ENCODE peak calls at places on chromosome 6, in seven cellular contexts. One of them, this sample, is unnamed.

GRCh38 chr6:35363293-35363750 is 21.0 kb downstream of the PPARD start:
- DNase-seq in stromal cell of bone marrow: no peak
- DNase-seq in naive thymus-derived CD4-positive, alpha-beta T cell: no peak
- DNase-seq in iris pigment epithelial cell: peak; percentile 92
- DNase-seq in amniotic stem cell: no peak
- DNase-seq in type B pancreatic cell: no peak
- DNase-seq in lower lobe of right lung: peak; percentile 68
- DNase-seq in this sample: no peak

GRCh38 chr6:80969439-80969838 is 783.0 kb downstream of the TENT5A start:
- DNase-seq in naive thymus-derived CD4-positive, alpha-beta T cell: no peak
- DNase-seq in amniotic stem cell: no peak
- DNase-seq in iris pigment epithelial cell: no peak
- DNase-seq in type B pancreatic cell: no peak
- DNase-seq in lower lobe of right lung: no peak
- DNase-seq in stromal cell of bone marrow: no peak
- DNase-seq in this sample: no peak

GRCh38 chr6:81950877-81951276 is 198.4 kb upstream of the TENT5A start:
- DNase-seq in amniotic stem cell: no peak
- DNase-seq in lower lobe of right lung: no peak
- DNase-seq in type B pancreatic cell: no peak
- DNase-seq in stromal cell of bone marrow: peak; percentile 21
- DNase-seq in iris pigment epithelial cell: peak; percentile 70
- DNase-seq in naive thymus-derived CD4-positive, alpha-beta T cell: no peak
- DNase-seq in this sample: no peak

GRCh38 chr6:164523060-164523459 is 786.3 kb downstream of the C6orf118 start:
- DNase-seq in stromal cell of bone marrow: no peak
- DNase-seq in iris pigment epithelial cell: no peak
- DNase-seq in lower lobe of right lung: no peak
- DNase-seq in amniotic stem cell: no peak
- DNase-seq in naive thymus-derived CD4-positive, alpha-beta T cell: no peak
- DNase-seq in type B pancreatic cell: no peak
- DNase-seq in this sample: no peak

GRCh38 chr6:23775127-23775526 is 350.9 kb upstream of the NRSN1 start:
- DNase-seq in lower lobe of right lung: no peak
- DNase-seq in stromal cell of bone marrow: no peak
- DNase-seq in type B pancreatic cell: no peak
- DNase-seq in amniotic stem cell: no peak
- DNase-seq in naive thymus-derived CD4-positive, alpha-beta T cell: no peak
- DNase-seq in iris pigment epithelial cell: peak; percentile 9
- DNase-seq in this sample: no peak

GRCh38 chr6:146028835-146029572 is at the start of gene GRM1:
- DNase-seq in iris pigment epithelial cell: no peak
- DNase-seq in stromal cell of bone marrow: no peak
- DNase-seq in type B pancreatic cell: no peak
- DNase-seq in amniotic stem cell: no peak
- DNase-seq in naive thymus-derived CD4-positive, alpha-beta T cell: no peak
- DNase-seq in lower lobe of right lung: no peak
- DNase-seq in this sample: no peak

GRCh38 chr6:43784049-43784855 is 14.2 kb downstream of the VEGFA start:
- DNase-seq in lower lobe of right lung: peak; percentile 10
- DNase-seq in amniotic stem cell: no peak
- DNase-seq in naive thymus-derived CD4-positive, alpha-beta T cell: no peak
- DNase-seq in iris pigment epithelial cell: no peak
- DNase-seq in type B pancreatic cell: no peak
- DNase-seq in stromal cell of bone marrow: no peak
- DNase-seq in this sample: no peak

GRCh38 chr6:6494677-6495076 is 93.8 kb upstream of the LY86 start:
- DNase-seq in amniotic stem cell: no peak
- DNase-seq in type B pancreatic cell: no peak
- DNase-seq in lower lobe of right lung: peak; percentile 73
- DNase-seq in iris pigment epithelial cell: no peak
- DNase-seq in stromal cell of bone marrow: no peak
- DNase-seq in naive thymus-derived CD4-positive, alpha-beta T cell: no peak
- DNase-seq in this sample: no peak

GRCh38 chr6:33847078-33847477 is 43.3 kb upstream of the MLN start:
- DNase-seq in lower lobe of right lung: no peak
- DNase-seq in iris pigment epithelial cell: no peak
- DNase-seq in naive thymus-derived CD4-positive, alpha-beta T cell: no peak
- DNase-seq in amniotic stem cell: no peak
- DNase-seq in type B pancreatic cell: no peak
- DNase-seq in stromal cell of bone marrow: no peak
- DNase-seq in this sample: no peak

GRCh38 chr6:113713665-113714064 is 143.5 kb upstream of the MARCKS start:
- DNase-seq in iris pigment epithelial cell: no peak
- DNase-seq in lower lobe of right lung: no peak
- DNase-seq in naive thymus-derived CD4-positive, alpha-beta T cell: no peak
- DNase-seq in type B pancreatic cell: no peak
- DNase-seq in stromal cell of bone marrow: no peak
- DNase-seq in amniotic stem cell: no peak
- DNase-seq in this sample: no peak

GRCh38 chr6:68880050-68880449 is 245.0 kb downstream of the ADGRB3 start:
- DNase-seq in iris pigment epithelial cell: no peak
- DNase-seq in amniotic stem cell: no peak
- DNase-seq in naive thymus-derived CD4-positive, alpha-beta T cell: no peak
- DNase-seq in lower lobe of right lung: no peak
- DNase-seq in stromal cell of bone marrow: peak; percentile 2
- DNase-seq in type B pancreatic cell: no peak
- DNase-seq in this sample: no peak

GRCh38 chr6:15062311-15063252 is 183.3 kb upstream of the JARID2 start:
- DNase-seq in type B pancreatic cell: no peak
- DNase-seq in naive thymus-derived CD4-positive, alpha-beta T cell: no peak
- DNase-seq in stromal cell of bone marrow: peak; percentile 74
- DNase-seq in lower lobe of right lung: no peak
- DNase-seq in amniotic stem cell: peak; percentile 5
- DNase-seq in iris pigment epithelial cell: peak; percentile 97
- DNase-seq in this sample: no peak

GRCh38 chr6:114543696-114544095 is 200.9 kb upstream of the HS3ST5 start:
- DNase-seq in iris pigment epithelial cell: no peak
- DNase-seq in naive thymus-derived CD4-positive, alpha-beta T cell: no peak
- DNase-seq in lower lobe of right lung: no peak
- DNase-seq in amniotic stem cell: no peak
- DNase-seq in type B pancreatic cell: no peak
- DNase-seq in stromal cell of bone marrow: no peak
- DNase-seq in this sample: no peak

GRCh38 chr6:26109776-26110175 is 22.5 kb downstream of the HFE start:
- DNase-seq in stromal cell of bone marrow: no peak
- DNase-seq in type B pancreatic cell: no peak
- DNase-seq in amniotic stem cell: no peak
- DNase-seq in lower lobe of right lung: no peak
- DNase-seq in naive thymus-derived CD4-positive, alpha-beta T cell: no peak
- DNase-seq in iris pigment epithelial cell: no peak
- DNase-seq in this sample: no peak

GRCh38 chr6:33987531-33988021 is 158.3 kb downstream of the GRM4 start:
- DNase-seq in naive thymus-derived CD4-positive, alpha-beta T cell: no peak
- DNase-seq in iris pigment epithelial cell: no peak
- DNase-seq in stromal cell of bone marrow: no peak
- DNase-seq in amniotic stem cell: no peak
- DNase-seq in type B pancreatic cell: peak; percentile 55
- DNase-seq in lower lobe of right lung: no peak
- DNase-seq in this sample: peak; percentile 2

GRCh38 chr6:158910484-158911075 is 89.4 kb downstream of the RSPH3 start:
- DNase-seq in amniotic stem cell: no peak
- DNase-seq in lower lobe of right lung: no peak
- DNase-seq in naive thymus-derived CD4-positive, alpha-beta T cell: peak; percentile 25
- DNase-seq in type B pancreatic cell: no peak
- DNase-seq in iris pigment epithelial cell: no peak
- DNase-seq in stromal cell of bone marrow: no peak
- DNase-seq in this sample: no peak

GRCh38 chr6:71544906-71545305 is 256.3 kb downstream of the OGFRL1 start:
- DNase-seq in iris pigment epithelial cell: peak; percentile 10
- DNase-seq in amniotic stem cell: no peak
- DNase-seq in type B pancreatic cell: no peak
- DNase-seq in stromal cell of bone marrow: no peak
- DNase-seq in lower lobe of right lung: no peak
- DNase-seq in naive thymus-derived CD4-positive, alpha-beta T cell: no peak
- DNase-seq in this sample: no peak

GRCh38 chr6:8941578-8941977 is 506.2 kb upstream of the SLC35B3 start:
- DNase-seq in iris pigment epithelial cell: no peak
- DNase-seq in stromal cell of bone marrow: no peak
- DNase-seq in naive thymus-derived CD4-positive, alpha-beta T cell: no peak
- DNase-seq in amniotic stem cell: no peak
- DNase-seq in type B pancreatic cell: no peak
- DNase-seq in lower lobe of right lung: no peak
- DNase-seq in this sample: no peak

GRCh38 chr6:28497893-28498292 is 17.7 kb downstream of the GPX6 start:
- DNase-seq in iris pigment epithelial cell: no peak
- DNase-seq in naive thymus-derived CD4-positive, alpha-beta T cell: no peak
- DNase-seq in lower lobe of right lung: no peak
- DNase-seq in type B pancreatic cell: no peak
- DNase-seq in amniotic stem cell: no peak
- DNase-seq in stromal cell of bone marrow: no peak
- DNase-seq in this sample: no peak

GRCh38 chr6:71745525-71745924 is 140.8 kb upstream of the RIMS1 start:
- DNase-seq in naive thymus-derived CD4-positive, alpha-beta T cell: no peak
- DNase-seq in amniotic stem cell: no peak
- DNase-seq in lower lobe of right lung: no peak
- DNase-seq in stromal cell of bone marrow: no peak
- DNase-seq in type B pancreatic cell: no peak
- DNase-seq in iris pigment epithelial cell: no peak
- DNase-seq in this sample: no peak

GRCh38 chr6:156618600-156619205 is 158.5 kb upstream of the ARID1B start:
- DNase-seq in type B pancreatic cell: no peak
- DNase-seq in stromal cell of bone marrow: no peak
- DNase-seq in naive thymus-derived CD4-positive, alpha-beta T cell: no peak
- DNase-seq in iris pigment epithelial cell: no peak
- DNase-seq in lower lobe of right lung: no peak
- DNase-seq in amniotic stem cell: no peak
- DNase-seq in this sample: no peak

GRCh38 chr6:111691345-111692225 is 85.9 kb upstream of the TRAF3IP2 start:
- DNase-seq in naive thymus-derived CD4-positive, alpha-beta T cell: no peak
- DNase-seq in stromal cell of bone marrow: no peak
- DNase-seq in iris pigment epithelial cell: peak; percentile 26
- DNase-seq in lower lobe of right lung: no peak
- DNase-seq in amniotic stem cell: no peak
- DNase-seq in type B pancreatic cell: no peak
- DNase-seq in this sample: no peak

GRCh38 chr6:72619883-72620696 is 1.8 kb upstream of the KCNQ5 start:
- DNase-seq in lower lobe of right lung: peak; percentile 50
- DNase-seq in amniotic stem cell: no peak
- DNase-seq in iris pigment epithelial cell: peak; percentile 18
- DNase-seq in naive thymus-derived CD4-positive, alpha-beta T cell: peak; percentile 76
- DNase-seq in type B pancreatic cell: no peak
- DNase-seq in stromal cell of bone marrow: no peak
- DNase-seq in this sample: no peak

GRCh38 chr6:43699564-43700186 is 12.1 kb upstream of the MRPS18A start:
- DNase-seq in stromal cell of bone marrow: no peak
- DNase-seq in type B pancreatic cell: no peak
- DNase-seq in iris pigment epithelial cell: peak; percentile 53
- DNase-seq in naive thymus-derived CD4-positive, alpha-beta T cell: no peak
- DNase-seq in lower lobe of right lung: no peak
- DNase-seq in amniotic stem cell: no peak
- DNase-seq in this sample: no peak

GRCh38 chr6:63049216-63049615 is 162.1 kb upstream of the FKBP1C start:
- DNase-seq in amniotic stem cell: no peak
- DNase-seq in type B pancreatic cell: no peak
- DNase-seq in naive thymus-derived CD4-positive, alpha-beta T cell: no peak
- DNase-seq in stromal cell of bone marrow: no peak
- DNase-seq in lower lobe of right lung: no peak
- DNase-seq in iris pigment epithelial cell: no peak
- DNase-seq in this sample: no peak

GRCh38 chr6:17962436-17963031 is 24.9 kb downstream of the KIF13A start:
- DNase-seq in amniotic stem cell: peak; percentile 73
- DNase-seq in stromal cell of bone marrow: peak; percentile 68
- DNase-seq in type B pancreatic cell: no peak
- DNase-seq in naive thymus-derived CD4-positive, alpha-beta T cell: no peak
- DNase-seq in iris pigment epithelial cell: peak; percentile 99
- DNase-seq in lower lobe of right lung: peak; percentile 53
- DNase-seq in this sample: no peak

GRCh38 chr6:84707161-84707560 is 57.2 kb downstream of the TBX18 start:
- DNase-seq in naive thymus-derived CD4-positive, alpha-beta T cell: no peak
- DNase-seq in lower lobe of right lung: no peak
- DNase-seq in type B pancreatic cell: no peak
- DNase-seq in stromal cell of bone marrow: no peak
- DNase-seq in iris pigment epithelial cell: no peak
- DNase-seq in amniotic stem cell: no peak
- DNase-seq in this sample: no peak

GRCh38 chr6:18507561-18507960 is 120.4 kb downstream of the RNF144B start:
- DNase-seq in type B pancreatic cell: no peak
- DNase-seq in naive thymus-derived CD4-positive, alpha-beta T cell: no peak
- DNase-seq in stromal cell of bone marrow: peak; percentile 48
- DNase-seq in amniotic stem cell: no peak
- DNase-seq in iris pigment epithelial cell: peak; percentile 59
- DNase-seq in lower lobe of right lung: no peak
- DNase-seq in this sample: no peak

GRCh38 chr6:6820688-6821238 is 232.2 kb downstream of the LY86 start:
- DNase-seq in type B pancreatic cell: no peak
- DNase-seq in amniotic stem cell: no peak
- DNase-seq in iris pigment epithelial cell: no peak
- DNase-seq in stromal cell of bone marrow: no peak
- DNase-seq in lower lobe of right lung: no peak
- DNase-seq in naive thymus-derived CD4-positive, alpha-beta T cell: no peak
- DNase-seq in this sample: no peak

GRCh38 chr6:75530696-75531095 is 37.1 kb upstream of the FILIP1 start:
- DNase-seq in amniotic stem cell: no peak
- DNase-seq in lower lobe of right lung: no peak
- DNase-seq in type B pancreatic cell: no peak
- DNase-seq in iris pigment epithelial cell: peak; percentile 43
- DNase-seq in naive thymus-derived CD4-positive, alpha-beta T cell: no peak
- DNase-seq in stromal cell of bone marrow: no peak
- DNase-seq in this sample: no peak

GRCh38 chr6:169852504-169853195 is 101.2 kb downstream of the ERMARD start:
- DNase-seq in amniotic stem cell: no peak
- DNase-seq in lower lobe of right lung: no peak
- DNase-seq in naive thymus-derived CD4-positive, alpha-beta T cell: no peak
- DNase-seq in type B pancreatic cell: peak; percentile 34
- DNase-seq in stromal cell of bone marrow: no peak
- DNase-seq in iris pigment epithelial cell: no peak
- DNase-seq in this sample: peak; percentile 6

This sample was measured in 8988T.